ENCODE peak calls at places on chromosome 1, in nine cellular contexts. One of them, this sample, is unnamed.

GRCh38 chr1:55735110-55735509 is 519.9 kb upstream of the USP24 start:
- DNase-seq in progenitor cell of endocrine pancreas: no peak
- DNase-seq in HFFc6: peak; percentile 18
- DNase-seq in cardiac fibroblast: no peak
- DNase-seq in GM10248: no peak
- DNase-seq in retinal pigment epithelial cell: no peak
- DNase-seq in brain microvascular endothelial cell: no peak
- DNase-seq in thyroid gland: no peak
- DNase-seq in fibroblast of pulmonary artery: no peak
- DNase-seq in this sample: no peak

GRCh38 chr1:64540265-64540791 is 70.4 kb downstream of the CACHD1 start:
- DNase-seq in progenitor cell of endocrine pancreas: no peak
- DNase-seq in HFFc6: peak; percentile 21
- DNase-seq in cardiac fibroblast: peak; percentile 70
- DNase-seq in GM10248: no peak
- DNase-seq in retinal pigment epithelial cell: no peak
- DNase-seq in brain microvascular endothelial cell: no peak
- DNase-seq in thyroid gland: no peak
- DNase-seq in fibroblast of pulmonary artery: peak; percentile 60
- DNase-seq in this sample: no peak

GRCh38 chr1:82565146-82565545 is 764.4 kb downstream of the ADGRL2 start:
- DNase-seq in progenitor cell of endocrine pancreas: no peak
- DNase-seq in HFFc6: peak; percentile 31
- DNase-seq in cardiac fibroblast: peak; percentile 87
- DNase-seq in GM10248: no peak
- DNase-seq in retinal pigment epithelial cell: peak; percentile 50
- DNase-seq in brain microvascular endothelial cell: peak; percentile 90
- DNase-seq in thyroid gland: peak; percentile 14
- DNase-seq in fibroblast of pulmonary artery: peak; percentile 70
- DNase-seq in this sample: no peak

GRCh38 chr1:94406446-94406845 is 11.7 kb upstream of the ABCD3 start:
- DNase-seq in progenitor cell of endocrine pancreas: no peak
- DNase-seq in HFFc6: no peak
- DNase-seq in cardiac fibroblast: no peak
- DNase-seq in GM10248: no peak
- DNase-seq in retinal pigment epithelial cell: no peak
- DNase-seq in brain microvascular endothelial cell: no peak
- DNase-seq in thyroid gland: no peak
- DNase-seq in fibroblast of pulmonary artery: no peak
- DNase-seq in this sample: no peak

GRCh38 chr1:85607126-85607912 is 26.8 kb downstream of the CCN1 start:
- DNase-seq in progenitor cell of endocrine pancreas: no peak
- DNase-seq in HFFc6: peak; percentile 100
- DNase-seq in cardiac fibroblast: peak; percentile 100
- DNase-seq in GM10248: no peak
- DNase-seq in retinal pigment epithelial cell: peak; percentile 76
- DNase-seq in brain microvascular endothelial cell: peak; percentile 100
- DNase-seq in thyroid gland: no peak
- DNase-seq in fibroblast of pulmonary artery: peak; percentile 98
- DNase-seq in this sample: no peak

GRCh38 chr1:17700363-17700762 is 54.8 kb upstream of the ACTL8 start:
- DNase-seq in progenitor cell of endocrine pancreas: no peak
- DNase-seq in HFFc6: no peak
- DNase-seq in cardiac fibroblast: no peak
- DNase-seq in GM10248: no peak
- DNase-seq in retinal pigment epithelial cell: no peak
- DNase-seq in brain microvascular endothelial cell: no peak
- DNase-seq in thyroid gland: no peak
- DNase-seq in fibroblast of pulmonary artery: no peak
- DNase-seq in this sample: no peak

GRCh38 chr1:7638078-7638477 is 133.0 kb upstream of the VAMP3 start:
- DNase-seq in progenitor cell of endocrine pancreas: no peak
- DNase-seq in HFFc6: no peak
- DNase-seq in cardiac fibroblast: no peak
- DNase-seq in GM10248: no peak
- DNase-seq in retinal pigment epithelial cell: no peak
- DNase-seq in brain microvascular endothelial cell: no peak
- DNase-seq in thyroid gland: no peak
- DNase-seq in fibroblast of pulmonary artery: peak; percentile 45
- DNase-seq in this sample: no peak

GRCh38 chr1:56644064-56644940 is 812 bp upstream of the PRKAA2 start:
- DNase-seq in progenitor cell of endocrine pancreas: no peak
- DNase-seq in HFFc6: no peak
- DNase-seq in cardiac fibroblast: peak; percentile 9
- DNase-seq in GM10248: no peak
- DNase-seq in retinal pigment epithelial cell: no peak
- DNase-seq in brain microvascular endothelial cell: peak; percentile 32
- DNase-seq in thyroid gland: peak; percentile 43
- DNase-seq in fibroblast of pulmonary artery: no peak
- DNase-seq in this sample: no peak

GRCh38 chr1:39081266-39082139 is 55.4 kb downstream of the NDUFS5 start:
- DNase-seq in progenitor cell of endocrine pancreas: peak; percentile 34
- DNase-seq in HFFc6: no peak
- DNase-seq in cardiac fibroblast: no peak
- DNase-seq in GM10248: no peak
- DNase-seq in retinal pigment epithelial cell: no peak
- DNase-seq in brain microvascular endothelial cell: no peak
- DNase-seq in thyroid gland: no peak
- DNase-seq in fibroblast of pulmonary artery: no peak
- DNase-seq in this sample: peak; percentile 58

GRCh38 chr1:6497215-6497866 is 5.9 kb upstream of the PLEKHG5 start:
- DNase-seq in progenitor cell of endocrine pancreas: no peak
- DNase-seq in HFFc6: peak; percentile 19
- DNase-seq in cardiac fibroblast: peak; percentile 40
- DNase-seq in GM10248: peak; percentile 67
- DNase-seq in retinal pigment epithelial cell: no peak
- DNase-seq in brain microvascular endothelial cell: no peak
- DNase-seq in thyroid gland: peak; percentile 63
- DNase-seq in fibroblast of pulmonary artery: peak; percentile 42
- DNase-seq in this sample: peak; percentile 63

GRCh38 chr1:93708734-93709481 is 27.3 kb upstream of the BCAR3 start:
- DNase-seq in progenitor cell of endocrine pancreas: no peak
- DNase-seq in HFFc6: no peak
- DNase-seq in cardiac fibroblast: peak; percentile 20
- DNase-seq in GM10248: no peak
- DNase-seq in retinal pigment epithelial cell: no peak
- DNase-seq in brain microvascular endothelial cell: no peak
- DNase-seq in thyroid gland: peak; percentile 40
- DNase-seq in fibroblast of pulmonary artery: peak; percentile 48
- DNase-seq in this sample: peak; percentile 56

GRCh38 chr1:241828576-241828975 is 19.4 kb upstream of the EXO1 start:
- DNase-seq in progenitor cell of endocrine pancreas: no peak
- DNase-seq in HFFc6: peak; percentile 45
- DNase-seq in cardiac fibroblast: peak; percentile 48
- DNase-seq in GM10248: no peak
- DNase-seq in retinal pigment epithelial cell: no peak
- DNase-seq in brain microvascular endothelial cell: no peak
- DNase-seq in thyroid gland: no peak
- DNase-seq in fibroblast of pulmonary artery: no peak
- DNase-seq in this sample: no peak

GRCh38 chr1:245128381-245128780 is 26.4 kb upstream of the KIF26B start:
- DNase-seq in progenitor cell of endocrine pancreas: no peak
- DNase-seq in HFFc6: no peak
- DNase-seq in cardiac fibroblast: no peak
- DNase-seq in GM10248: no peak
- DNase-seq in retinal pigment epithelial cell: no peak
- DNase-seq in brain microvascular endothelial cell: no peak
- DNase-seq in thyroid gland: no peak
- DNase-seq in fibroblast of pulmonary artery: no peak
- DNase-seq in this sample: no peak

GRCh38 chr1:8166436-8166835 is 140.3 kb upstream of the ERRFI1 start:
- DNase-seq in progenitor cell of endocrine pancreas: no peak
- DNase-seq in HFFc6: no peak
- DNase-seq in cardiac fibroblast: no peak
- DNase-seq in GM10248: no peak
- DNase-seq in retinal pigment epithelial cell: no peak
- DNase-seq in brain microvascular endothelial cell: no peak
- DNase-seq in thyroid gland: no peak
- DNase-seq in fibroblast of pulmonary artery: no peak
- DNase-seq in this sample: no peak

GRCh38 chr1:226990133-226990716 is 50.1 kb downstream of the COQ8A start:
- DNase-seq in progenitor cell of endocrine pancreas: no peak
- DNase-seq in HFFc6: no peak
- DNase-seq in cardiac fibroblast: no peak
- DNase-seq in GM10248: no peak
- DNase-seq in retinal pigment epithelial cell: no peak
- DNase-seq in brain microvascular endothelial cell: peak; percentile 9
- DNase-seq in thyroid gland: peak; percentile 43
- DNase-seq in fibroblast of pulmonary artery: peak; percentile 51
- DNase-seq in this sample: peak; percentile 59

GRCh38 chr1:85428471-85429077 is 36.4 kb downstream of the DDAH1 start:
- DNase-seq in progenitor cell of endocrine pancreas: no peak
- DNase-seq in HFFc6: no peak
- DNase-seq in cardiac fibroblast: no peak
- DNase-seq in GM10248: no peak
- DNase-seq in retinal pigment epithelial cell: no peak
- DNase-seq in brain microvascular endothelial cell: no peak
- DNase-seq in thyroid gland: no peak
- DNase-seq in fibroblast of pulmonary artery: no peak
- DNase-seq in this sample: no peak

GRCh38 chr1:66929691-66929998 is 4.9 kb downstream of the MIER1 start:
- DNase-seq in progenitor cell of endocrine pancreas: no peak
- DNase-seq in HFFc6: no peak
- DNase-seq in cardiac fibroblast: no peak
- DNase-seq in GM10248: no peak
- DNase-seq in retinal pigment epithelial cell: no peak
- DNase-seq in brain microvascular endothelial cell: no peak
- DNase-seq in thyroid gland: no peak
- DNase-seq in fibroblast of pulmonary artery: no peak
- DNase-seq in this sample: no peak

GRCh38 chr1:66929289-66929688 is 4.5 kb downstream of the MIER1 start:
- DNase-seq in progenitor cell of endocrine pancreas: no peak
- DNase-seq in HFFc6: no peak
- DNase-seq in cardiac fibroblast: no peak
- DNase-seq in GM10248: no peak
- DNase-seq in retinal pigment epithelial cell: no peak
- DNase-seq in brain microvascular endothelial cell: no peak
- DNase-seq in thyroid gland: no peak
- DNase-seq in fibroblast of pulmonary artery: no peak
- DNase-seq in this sample: no peak

GRCh38 chr1:66931548-66932124 is 6.8 kb downstream of the MIER1 start:
- DNase-seq in progenitor cell of endocrine pancreas: no peak
- DNase-seq in HFFc6: no peak
- DNase-seq in cardiac fibroblast: peak; percentile 26
- DNase-seq in GM10248: no peak
- DNase-seq in retinal pigment epithelial cell: no peak
- DNase-seq in brain microvascular endothelial cell: no peak
- DNase-seq in thyroid gland: no peak
- DNase-seq in fibroblast of pulmonary artery: no peak
- DNase-seq in this sample: no peak

GRCh38 chr1:66930823-66931174 is 6.0 kb downstream of the MIER1 start:
- DNase-seq in progenitor cell of endocrine pancreas: no peak
- DNase-seq in HFFc6: no peak
- DNase-seq in cardiac fibroblast: no peak
- DNase-seq in GM10248: no peak
- DNase-seq in retinal pigment epithelial cell: no peak
- DNase-seq in brain microvascular endothelial cell: no peak
- DNase-seq in thyroid gland: no peak
- DNase-seq in fibroblast of pulmonary artery: no peak
- DNase-seq in this sample: no peak

GRCh38 chr1:66929999-66930822 is 5.4 kb downstream of the MIER1 start:
- DNase-seq in progenitor cell of endocrine pancreas: peak; percentile 96
- DNase-seq in HFFc6: peak; percentile 90
- DNase-seq in cardiac fibroblast: peak; percentile 94
- DNase-seq in GM10248: peak; percentile 88
- DNase-seq in retinal pigment epithelial cell: peak; percentile 73
- DNase-seq in brain microvascular endothelial cell: peak; percentile 86
- DNase-seq in thyroid gland: peak; percentile 93
- DNase-seq in fibroblast of pulmonary artery: peak; percentile 94
- DNase-seq in this sample: peak; percentile 97
- TF ChIP-seq CTCF in progenitor cell of endocrine pancreas: peak; percentile 37
- TF ChIP-seq CTCF in HFFc6: peak; percentile 75
- TF ChIP-seq CTCF in cardiac fibroblast: no peak
- TF ChIP-seq CTCF in GM10248: peak; percentile 35
- TF ChIP-seq CTCF in retinal pigment epithelial cell: peak; percentile 23
- TF ChIP-seq CTCF in brain microvascular endothelial cell: no peak
- TF ChIP-seq CTCF in thyroid gland: no peak
- TF ChIP-seq CTCF in fibroblast of pulmonary artery: no peak
- TF ChIP-seq CTCF in this sample: peak; percentile 69

DNA sequence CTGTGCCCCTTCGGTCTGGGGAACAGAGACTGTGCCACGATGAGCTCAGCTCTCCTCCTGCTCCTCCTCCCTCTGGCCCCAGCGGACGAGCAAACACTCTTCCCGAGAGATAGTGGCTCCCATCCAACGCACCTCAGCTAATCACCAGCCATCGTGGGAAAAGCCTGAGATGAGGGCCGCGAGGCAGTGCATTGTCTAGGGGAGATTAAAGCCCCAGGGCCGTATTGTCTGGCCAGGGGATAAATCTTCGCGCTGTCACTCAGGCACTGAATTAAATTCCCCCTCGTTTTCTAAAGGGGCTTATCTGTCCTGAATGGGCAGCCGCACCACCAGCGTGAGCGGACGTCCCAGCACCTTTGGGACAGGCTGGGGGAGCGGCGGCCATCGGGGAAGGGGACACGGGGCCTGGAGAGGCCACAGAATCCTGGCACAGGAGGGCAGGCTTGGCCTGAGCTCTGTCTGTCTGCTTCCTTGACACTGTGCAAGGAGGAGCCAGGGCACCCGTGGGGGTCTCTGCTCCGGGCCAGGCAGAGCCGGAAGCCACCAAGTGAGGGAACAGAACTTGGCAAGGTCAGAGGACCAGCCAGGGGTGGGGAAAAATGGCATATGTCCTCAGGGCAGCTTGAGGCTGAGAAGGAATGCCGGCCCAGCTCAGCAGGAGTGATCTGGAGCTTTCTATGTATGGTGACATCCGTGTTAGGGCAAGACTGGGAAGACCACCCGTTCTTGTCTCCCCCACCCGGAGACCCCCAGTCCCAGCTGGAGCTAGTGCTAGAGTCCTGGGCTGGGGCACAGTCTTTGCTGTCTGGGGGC is 32.3 kb downstream of the PRDM16 start:
- DNase-seq in progenitor cell of endocrine pancreas: no peak
- DNase-seq in HFFc6: no peak
- DNase-seq in cardiac fibroblast: no peak
- DNase-seq in GM10248: no peak
- DNase-seq in retinal pigment epithelial cell: no peak
- DNase-seq in brain microvascular endothelial cell: no peak
- DNase-seq in thyroid gland: no peak
- DNase-seq in fibroblast of pulmonary artery: no peak
- DNase-seq in this sample: no peak
- TF ChIP-seq CTCF in progenitor cell of endocrine pancreas: no peak
- TF ChIP-seq CTCF in HFFc6: no peak
- TF ChIP-seq CTCF in cardiac fibroblast: no peak
- TF ChIP-seq CTCF in GM10248: no peak
- TF ChIP-seq CTCF in retinal pigment epithelial cell: no peak
- TF ChIP-seq CTCF in brain microvascular endothelial cell: no peak
- TF ChIP-seq CTCF in thyroid gland: no peak
- TF ChIP-seq CTCF in fibroblast of pulmonary artery: no peak
- TF ChIP-seq CTCF in this sample: no peak

GRCh38 chr1:30697977-30698376 is 25.4 kb downstream of the MATN1 start:
- DNase-seq in progenitor cell of endocrine pancreas: no peak
- DNase-seq in HFFc6: no peak
- DNase-seq in cardiac fibroblast: peak; percentile 48
- DNase-seq in GM10248: peak; percentile 47
- DNase-seq in retinal pigment epithelial cell: no peak
- DNase-seq in brain microvascular endothelial cell: no peak
- DNase-seq in thyroid gland: no peak
- DNase-seq in fibroblast of pulmonary artery: peak; percentile 38
- DNase-seq in this sample: no peak
- TF ChIP-seq CTCF in progenitor cell of endocrine pancreas: no peak
- TF ChIP-seq CTCF in HFFc6: no peak
- TF ChIP-seq CTCF in cardiac fibroblast: no peak
- TF ChIP-seq CTCF in GM10248: no peak
- TF ChIP-seq CTCF in retinal pigment epithelial cell: no peak
- TF ChIP-seq CTCF in brain microvascular endothelial cell: peak; percentile 5
- TF ChIP-seq CTCF in thyroid gland: no peak
- TF ChIP-seq CTCF in fibroblast of pulmonary artery: no peak
- TF ChIP-seq CTCF in this sample: no peak

GRCh38 chr1:53725238-53725689 is 13.7 kb downstream of the GLIS1 start:
- DNase-seq in progenitor cell of endocrine pancreas: no peak
- DNase-seq in HFFc6: no peak
- DNase-seq in cardiac fibroblast: peak; percentile 52
- DNase-seq in GM10248: no peak
- DNase-seq in retinal pigment epithelial cell: no peak
- DNase-seq in brain microvascular endothelial cell: no peak
- DNase-seq in thyroid gland: no peak
- DNase-seq in fibroblast of pulmonary artery: no peak
- DNase-seq in this sample: no peak
- TF ChIP-seq CTCF in progenitor cell of endocrine pancreas: peak; percentile 49
- TF ChIP-seq CTCF in HFFc6: peak; percentile 21
- TF ChIP-seq CTCF in cardiac fibroblast: peak; percentile 2
- TF ChIP-seq CTCF in GM10248: no peak
- TF ChIP-seq CTCF in retinal pigment epithelial cell: peak; percentile 26
- TF ChIP-seq CTCF in brain microvascular endothelial cell: peak; percentile 65
- TF ChIP-seq CTCF in thyroid gland: no peak
- TF ChIP-seq CTCF in fibroblast of pulmonary artery: no peak
- TF ChIP-seq CTCF in this sample: no peak